ENCODE peak calls at places on chromosomes 6 and 20, in six cellular contexts. J is left ventricle myocardium inferior, D is fibroblast of lung, S is lower leg skin, V is epithelial cell of esophagus, Q is WTC11. P is an unnamed sample.

GRCh38 chr6:22098623-22099022 is 198.2 kb downstream of the PRL start:
- DNase-seq in S (no peak), V (no peak), J (no peak), Q (no peak), D (no peak), P (no peak)

GRCh38 chr20:37270586-37271420 is 9.2 kb upstream of the GHRH start:
- DNase-seq in Q (no peak), J (no peak), D (peak; percentile 56), V (peak; percentile 68), S (no peak), P (peak; percentile 64)

GRCh38 chr6:9248125-9248524 is 812.8 kb upstream of the SLC35B3 start:
- DNase-seq in D (no peak), S (no peak), Q (no peak), J (no peak), V (peak; percentile 50), P (peak; percentile 4)

GRCh38 chr20:1434571-1435336 is 31.9 kb downstream of the NSFL1C start:
- DNase-seq in D (peak; percentile 92), V (peak; percentile 70), S (peak; percentile 50), J (no peak), Q (no peak), P (peak; percentile 83)

GRCh38 chr20:38137441-38138037 is 27.5 kb downstream of the TGM2 start:
- DNase-seq in Q (peak; percentile 3), S (no peak), J (no peak), V (no peak), D (no peak), P (no peak)

GRCh38 chr20:25372584-25373336 is 17.9 kb downstream of the ABHD12 start:
- DNase-seq in D (peak; percentile 98), J (no peak), V (peak; percentile 92), Q (no peak), S (no peak), P (peak; percentile 68)

GRCh38 chr6:33028220-33028849 is 18.9 kb upstream of the HLA-DOA start:
- DNase-seq in V (no peak), D (no peak), S (no peak), J (no peak), Q (no peak), P (no peak)

GRCh38 chr6:93498713-93499112 is 79.4 kb upstream of the EPHA7 start:
- DNase-seq in V (no peak), J (no peak), D (no peak), Q (no peak), S (no peak), P (no peak)

GRCh38 chr6:127302728-127303675 is 36.3 kb downstream of the RNF146 start:
- DNase-seq in S (peak; percentile 59), D (peak; percentile 33), Q (no peak), J (no peak), V (peak; percentile 51), P (peak; percentile 55)

GRCh38 chr6:111951439-111952140 is 78.3 kb upstream of the FYN start:
- DNase-seq in Q (no peak), V (no peak), J (no peak), S (no peak), D (no peak), P (no peak)

DNA sequence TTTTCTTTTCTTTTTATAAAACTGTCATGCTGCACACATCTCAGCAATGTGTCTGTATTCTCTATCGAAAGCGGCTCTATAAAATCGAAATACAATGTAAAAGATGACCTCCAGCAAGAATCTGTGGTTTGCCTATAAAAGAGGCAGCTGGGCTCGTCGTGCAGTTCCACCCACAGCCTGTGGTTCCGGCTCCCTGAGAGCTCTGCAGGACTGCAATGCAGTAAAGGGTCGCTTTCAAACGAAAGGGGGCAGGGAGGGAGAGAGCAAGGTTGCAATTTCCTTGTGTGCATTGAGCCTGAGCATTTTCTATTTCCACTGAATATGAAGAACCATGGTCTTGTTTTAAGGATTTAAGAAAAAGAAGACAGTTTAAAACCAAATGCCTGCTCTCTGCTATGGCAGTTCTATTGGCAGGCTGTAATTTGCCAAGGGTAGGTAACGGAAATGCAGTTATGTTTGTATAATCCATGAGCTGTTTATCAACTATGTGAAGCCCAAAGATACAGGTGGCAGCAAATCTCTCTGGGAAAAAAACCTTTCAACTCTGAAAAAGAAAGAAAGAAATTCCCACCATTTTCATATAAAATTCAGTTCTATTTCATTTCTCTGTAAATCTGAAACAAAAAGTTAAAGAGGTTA is 236.5 kb downstream of the HACE1 start:
- DNase-seq in Q (peak; percentile 46), D (no peak), J (no peak), V (peak; percentile 50), S (no peak), P (peak; percentile 48)
- TF ChIP-seq CTCF in Q (no peak), D (no peak), J (peak; percentile 10), V (peak; percentile 35), S (no peak), P (no peak)

DNA sequence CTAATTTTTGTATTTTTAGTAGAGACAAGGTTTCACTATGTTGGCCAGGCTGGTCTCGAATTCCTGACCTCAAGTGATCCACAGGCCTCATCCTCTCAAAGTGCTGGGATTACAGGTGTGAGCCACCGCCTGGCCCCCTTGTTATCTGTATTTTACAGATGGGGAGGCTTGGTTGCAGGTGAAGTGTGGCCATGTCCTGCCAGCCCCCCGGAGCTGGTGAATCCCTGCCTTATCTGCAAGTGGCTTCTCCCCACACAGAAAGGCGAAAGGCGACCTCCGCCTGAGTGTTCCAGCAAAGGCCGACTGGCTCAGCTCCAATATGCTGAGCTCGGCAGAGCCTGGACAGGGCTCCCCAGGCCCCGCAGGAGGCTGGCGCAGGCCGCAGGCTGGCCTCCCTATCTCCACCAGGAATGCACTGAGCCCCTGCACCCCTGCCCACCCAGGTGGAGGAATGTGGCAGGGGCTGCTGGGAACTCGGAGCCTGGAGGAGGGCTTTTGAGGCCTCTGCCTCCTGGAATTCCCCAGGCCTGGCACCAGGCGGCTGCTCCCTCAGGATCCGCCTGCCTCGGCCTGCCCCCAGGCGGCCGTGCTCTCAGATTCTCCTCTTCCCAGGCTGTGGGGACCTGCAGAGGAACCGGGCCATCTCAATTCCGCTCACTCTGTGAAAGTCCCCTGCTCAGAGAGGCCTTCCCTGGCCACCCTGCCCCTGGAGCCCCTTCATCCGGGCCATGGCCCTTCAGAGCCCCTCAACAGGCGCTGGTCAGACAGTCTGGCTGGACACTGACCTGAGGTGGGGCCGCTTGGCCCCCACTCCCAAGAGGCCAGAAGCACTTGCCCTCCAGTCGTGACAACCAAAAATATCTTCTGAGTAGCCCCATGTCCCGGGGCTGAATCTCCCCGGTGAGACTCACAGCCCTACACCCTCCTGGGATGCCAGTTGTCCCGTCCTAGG is 9.3 kb upstream of the LAMA5 start:
- DNase-seq in Q (peak; percentile 82), J (no peak), D (peak; percentile 49), S (no peak), V (peak; percentile 76), P (peak; percentile 52)
- TF ChIP-seq CTCF in Q (no peak), J (peak; percentile 68), D (peak; percentile 45), S (no peak), V (peak; percentile 58), P (no peak)

GRCh38 chr6:6694368-6694780 is 105.9 kb downstream of the LY86 start:
- DNase-seq in Q (peak; percentile 50), D (no peak), J (no peak), V (peak; percentile 37), S (no peak), P (no peak)
- TF ChIP-seq CTCF in Q (no peak), D (no peak), J (peak; percentile 15), V (peak; percentile 13), S (no peak), P (no peak)

DNA sequence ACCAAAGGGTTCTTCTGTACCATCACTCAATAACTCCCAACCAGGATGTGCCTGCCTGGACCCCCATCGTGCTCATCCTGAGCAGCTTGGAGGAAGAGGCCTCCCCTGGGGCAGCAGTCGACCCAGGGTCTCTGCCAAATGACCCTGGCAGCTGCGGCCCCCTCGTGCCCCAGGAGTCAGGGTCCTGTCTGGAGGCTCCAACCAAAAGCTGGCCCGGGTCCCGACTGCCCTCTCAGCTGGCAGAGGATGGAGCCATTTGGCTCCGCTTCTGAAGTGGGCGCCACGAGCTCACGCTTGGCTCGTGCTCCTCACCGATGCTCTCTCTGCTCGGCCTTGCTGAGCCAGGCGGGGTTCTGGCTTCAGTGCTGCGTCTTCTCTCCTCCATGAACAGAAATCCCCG is 56.8 kb downstream of the TFAP2C start:
- DNase-seq in Q (peak; percentile 18), S (no peak), V (no peak), D (no peak), J (no peak), P (no peak)
- TF ChIP-seq CTCF in Q (no peak), S (no peak), V (no peak), D (no peak), J (no peak), P (no peak)

GRCh38 chr20:23212011-23212410 is 125.9 kb upstream of the CD93 start:
- DNase-seq in J (no peak), V (no peak), S (no peak), Q (no peak), D (no peak), P (no peak)
- TF ChIP-seq CTCF in J (no peak), V (no peak), S (no peak), Q (no peak), D (no peak), P (no peak)